ENCODE peak calls at places on chromosomes 5 and 9, in four cellular contexts. Z is GM12878, E is HepG2, F is K562. W is an unnamed sample.

GRCh38 chr5:95080026-95080425 is 204.9 kb downstream of the MCTP1 start:
- DNase-seq in Z (no peak), E (no peak), F (no peak), W (no peak)

GRCh38 chr9:76459691-76460635 is 981 bp downstream of the GCNT1 start:
- DNase-seq in Z (no peak), E (peak; percentile 13), F (peak; percentile 23), W (peak; percentile 21)

GRCh38 chr5:151795426-151795825 is 23.7 kb downstream of the G3BP1 start:
- DNase-seq in Z (no peak), E (no peak), F (no peak), W (no peak)

GRCh38 chr9:76049341-76049740 is 158.9 kb downstream of the PCSK5 start:
- DNase-seq in Z (no peak), E (no peak), F (no peak), W (no peak)

GRCh38 chr5:92468307-92468706 is 1085.2 kb upstream of the ARRDC3 start:
- DNase-seq in Z (no peak), E (no peak), F (no peak), W (no peak)

GRCh38 chr5:16550316-16550952 is 66.4 kb downstream of the RETREG1 start:
- DNase-seq in Z (no peak), E (peak; percentile 66), F (peak; percentile 87), W (peak; percentile 44)

GRCh38 chr5:132464155-132464939 is 26.2 kb downstream of the IRF1 start:
- DNase-seq in Z (no peak), E (no peak), F (no peak), W (peak; percentile 42)

GRCh38 chr5:473344-474192 is 30.6 kb downstream of the EXOC3 start:
- DNase-seq in Z (no peak), E (peak; percentile 27), F (no peak), W (peak; percentile 79)

GRCh38 chr9:128149001-128149701 is at the start of gene LCN2:
- DNase-seq in Z (no peak), E (no peak), F (peak; percentile 16), W (no peak)

GRCh38 chr5:55903121-55903701 is 52.1 kb downstream of the IL31RA start:
- DNase-seq in Z (peak; percentile 70), E (no peak), F (no peak), W (no peak)

GRCh38 chr9:93649610-93650261 is 73.4 kb downstream of the PHF2 start:
- DNase-seq in Z (no peak), E (no peak), F (no peak), W (no peak)

GRCh38 chr5:102916114-102916513 is 161.0 kb downstream of the PAM start:
- DNase-seq in Z (no peak), E (no peak), F (no peak), W (no peak)

GRCh38 chr5:1667648-1668140 is 131.9 kb downstream of the MRPL36 start:
- DNase-seq in Z (no peak), E (no peak), F (no peak), W (peak; percentile 43)

DNA sequence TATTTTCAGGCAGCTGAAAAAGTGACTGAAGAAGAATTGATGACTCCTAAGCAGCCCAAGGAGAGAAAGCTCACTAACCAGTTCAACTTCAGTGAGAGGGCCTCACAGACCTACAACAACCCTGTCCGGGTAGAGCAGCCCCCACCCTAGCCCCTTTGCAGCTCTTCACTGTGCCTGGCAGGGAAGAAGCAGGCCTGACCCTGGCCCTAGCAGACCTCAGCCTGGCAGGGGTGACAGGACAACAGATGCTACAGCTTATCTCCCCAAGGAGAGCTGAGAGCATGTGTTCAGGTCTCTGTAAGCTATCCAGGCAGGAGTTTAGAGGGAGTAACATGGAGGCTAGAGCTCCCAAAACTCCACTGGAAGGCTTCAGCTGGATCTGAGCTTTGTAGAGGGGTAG is 31.8 kb downstream of the DNAI1 start:
- DNase-seq in Z (no peak), E (no peak), F (no peak), W (peak; percentile 34)
- TF ChIP-seq CHD2 in Z (no peak), E (no peak), F (no peak), W (no peak)

GRCh38 chr5:75668988-75669760 is 48.1 kb downstream of the POC5 start:
- DNase-seq in Z (peak; percentile 78), E (peak; percentile 39), F (peak; percentile 27), W (no peak)

GRCh38 chr5:75666801-75667200 is 50.4 kb downstream of the POC5 start:
- DNase-seq in Z (no peak), E (no peak), F (no peak), W (no peak)

GRCh38 chr5:75670571-75670970 is 46.7 kb downstream of the POC5 start:
- DNase-seq in Z (no peak), E (no peak), F (no peak), W (no peak)

GRCh38 chr5:75667586-75667985 is 49.7 kb downstream of the POC5 start:
- DNase-seq in Z (no peak), E (peak; percentile 20), F (no peak), W (no peak)

DNA sequence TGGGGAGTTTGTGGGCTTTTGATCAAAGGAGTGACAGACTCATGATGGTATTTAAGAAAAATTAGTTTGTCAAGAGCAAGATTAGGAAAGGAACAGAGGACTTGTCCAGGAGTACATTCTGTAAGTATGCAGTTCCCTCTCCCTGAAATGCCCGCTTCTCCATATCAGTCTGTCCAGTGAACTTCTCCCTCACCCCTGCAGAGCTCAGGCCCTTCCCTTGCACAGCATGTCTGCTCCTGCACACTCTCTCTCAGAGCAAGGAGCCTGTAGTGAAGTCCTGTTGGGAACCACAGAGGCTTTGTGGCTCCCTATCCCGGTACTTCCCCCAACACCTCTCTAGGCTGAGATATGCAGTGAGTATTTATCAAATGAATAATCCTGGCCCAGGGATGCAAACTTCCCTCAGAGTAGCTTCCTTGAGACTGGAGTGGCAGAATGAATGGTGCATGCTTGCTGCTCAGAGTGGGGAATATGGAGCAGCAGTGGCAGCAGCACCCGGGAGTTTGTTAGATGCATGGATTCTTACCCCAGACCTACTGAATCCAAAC is 48.8 kb downstream of the POC5 start:
- DNase-seq in Z (no peak), E (no peak), F (no peak), W (no peak)
- H2AFZ ChIP-seq in Z (peak overlapping the region; percentile 86), E (no peak overlapping the region), F (peak overlapping the region; percentile 85), W (no peak overlapping the region)

DNA sequence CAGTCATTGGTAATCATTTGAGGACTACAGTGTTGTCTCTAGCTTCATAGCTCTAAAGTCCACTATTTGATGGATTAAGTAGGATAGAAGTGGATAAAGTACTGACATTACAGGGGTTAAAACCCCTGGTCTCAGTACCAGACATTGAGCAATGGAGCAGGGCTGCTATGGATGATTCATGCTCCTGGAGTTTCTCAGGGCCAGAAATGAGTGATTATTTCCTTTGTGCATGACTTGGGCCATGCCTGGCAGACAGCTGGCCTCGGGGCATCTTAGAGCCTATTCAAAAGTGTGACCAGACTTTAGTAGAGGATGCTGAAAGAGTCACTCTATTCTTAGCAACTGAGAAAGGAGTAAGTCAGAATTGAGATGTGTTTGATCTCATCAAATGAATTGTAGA is 350.7 kb upstream of the TLE4 start:
- DNase-seq in Z (no peak), E (no peak), F (no peak), W (no peak)
- TF ChIP-seq NFIC in Z (no peak), E (no peak), F (no peak), W (peak; percentile 72)

DNA sequence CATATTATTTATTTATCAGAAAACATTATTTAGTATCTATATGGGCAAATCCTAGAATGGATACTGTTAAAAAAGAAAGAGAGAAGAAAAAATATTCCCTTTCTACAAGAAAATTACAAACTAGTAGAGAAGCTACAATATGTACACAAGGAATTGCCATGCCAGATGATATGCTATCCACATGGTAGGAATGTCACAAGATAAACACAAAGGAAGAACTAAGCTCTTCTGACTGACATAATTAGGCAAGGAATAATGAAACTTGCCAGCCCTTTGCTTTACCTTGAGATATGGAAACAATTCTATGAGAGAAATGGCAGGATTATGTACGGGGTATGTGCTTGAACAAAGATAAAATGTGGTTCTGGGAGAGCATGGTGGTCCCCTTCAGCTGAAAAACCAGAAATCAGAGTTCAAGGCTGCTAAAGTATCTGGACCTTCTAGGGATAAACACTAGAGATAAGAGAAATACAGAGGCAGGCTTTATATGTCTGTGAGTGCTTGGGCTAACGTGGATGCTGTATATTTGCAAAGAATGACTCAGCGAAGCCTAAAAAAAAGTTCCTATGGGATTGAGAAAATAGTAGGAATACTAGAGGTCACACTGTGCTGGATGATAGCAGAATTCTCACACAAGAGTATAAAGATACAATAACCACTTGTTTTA is 451.6 kb downstream of the TLE1 start:
- DNase-seq in Z (no peak), E (peak; percentile 94), F (no peak), W (no peak)
- TF ChIP-seq CHD2 in Z (no peak), E (no peak), F (no peak), W (no peak)

W was measured in SK-N-SH.